ENCODE peak calls at places on chromosomes 13 and 19, in five cellular contexts. M is MM.1S; Z is effector memory CD4-positive, alpha-beta T cell; P is left ventricle myocardium inferior; L is heart left ventricle. K is an unnamed sample. For H3K36me3, the result is how much of the 10 kb centered on the place peaks cover.

GRCh38 chr13:27680465-27680864 is 58.8 kb downstream of the POLR1D start:
- DNase-seq in M (no peak), L (no peak), Z (no peak), P (no peak), K (no peak)

GRCh38 chr19:47209323-47210179 is 21.4 kb downstream of the BBC3 start:
- DNase-seq in P (peak), Z (no peak), L (peak), M (no peak), K (no peak)

GRCh38 chr19:49106648-49107135 is 7.5 kb upstream of the LIN7B start:
- DNase-seq in L (peak), M (peak), P (peak), Z (peak), K (no peak)

GRCh38 chr19:56477429-56478338 is 539 bp upstream of the ZNF667 start:
- DNase-seq in Z (no peak), L (peak), P (peak), M (no peak), K (peak)

GRCh38 chr13:95628488-95628887 is 16.0 kb downstream of the DZIP1 start:
- DNase-seq in Z (no peak), P (no peak), M (no peak), L (no peak), K (no peak)

GRCh38 chr19:35613574-35613973 is 1.0 kb downstream of the HAUS5 start:
- DNase-seq in P (no peak), M (no peak), Z (no peak), L (no peak), K (no peak)

GRCh38 chr19:8938576-8938975 is 71.6 kb downstream of the MUC16 start:
- DNase-seq in P (no peak), L (no peak), Z (no peak), M (no peak), K (no peak)

GRCh38 chr13:60617863-60618733 is 221.1 kb downstream of the TDRD3 start:
- DNase-seq in L (no peak), M (no peak), P (no peak), Z (no peak), K (no peak)

GRCh38 chr13:114049026-114049425 is 75.2 kb upstream of the C13orf46 start:
- DNase-seq in P (no peak), M (peak), L (no peak), Z (peak), K (no peak)

GRCh38 chr13:75675421-75675820 is 39.3 kb downstream of the LMO7 start:
- DNase-seq in P (no peak), L (no peak), Z (no peak), M (no peak), K (no peak)

GRCh38 chr13:20901668-20902437 is 693 bp downstream of the XPO4 start:
- DNase-seq in M (peak), L (peak), Z (no peak), P (peak), K (no peak)

GRCh38 chr19:10407102-10407501 is 3.8 kb upstream of the CDC37 start:
- DNase-seq in Z (no peak), M (no peak), P (no peak), L (no peak), K (no peak)

GRCh38 chr19:48991823-48992570 is 1.1 kb downstream of the GYS1 start:
- DNase-seq in L (peak), P (peak), M (peak), Z (no peak), K (peak)

GRCh38 chr13:87666826-87667225 is 4.3 kb upstream of the SLITRK5 start:
- DNase-seq in P (no peak), M (no peak), L (no peak), Z (no peak), K (no peak)

GRCh38 chr19:55368701-55369563 is 1.3 kb downstream of the IL11 start:
- DNase-seq in Z (no peak), M (no peak), P (no peak), L (no peak), K (no peak)

GRCh38 chr19:47102561-47103135 is 10.9 kb downstream of the ZC3H4 start:
- DNase-seq in L (no peak), Z (no peak), P (no peak), M (no peak), K (no peak)

GRCh38 chr13:74891610-74892009 is 590.4 kb downstream of the TBC1D4 start:
- DNase-seq in M (no peak), Z (no peak), L (no peak), P (no peak), K (no peak)

GRCh38 chr19:52992109-52993004 is 21.4 kb upstream of the ERVV-1 start:
- DNase-seq in P (peak), Z (no peak), M (no peak), L (peak), K (peak)

GRCh38 chr13:27810009-27810408 is 17.7 kb downstream of the GSX1 start:
- DNase-seq in Z (no peak), M (no peak), P (no peak), L (no peak), K (no peak)

GRCh38 chr13:100561599-100562204 is 26.9 kb downstream of the GGACT start:
- DNase-seq in Z (no peak), L (no peak), P (no peak), M (no peak), K (peak)

GRCh38 chr19:56314018-56314583 is 538 bp downstream of the ZSCAN5A start:
- DNase-seq in Z (no peak), P (no peak), M (no peak), L (no peak), K (no peak)

GRCh38 chr13:91464336-91464735 is 65.9 kb downstream of the GPC5 start:
- DNase-seq in Z (no peak), P (no peak), L (no peak), M (no peak), K (no peak)

GRCh38 chr19:14117668-14118164 is at the start of gene PRKACA:
- DNase-seq in Z (peak), P (peak), M (peak), L (peak), K (peak)

GRCh38 chr13:99258946-99259345 is 767 bp upstream of the GPR18 start:
- DNase-seq in Z (no peak), L (no peak), M (peak), P (no peak), K (no peak)
- H3K27ac ChIP-seq in Z (peak), L (no peak), M (no peak), P (no peak), K (no peak)

GRCh38 chr13:47837906-47838305 is 163.2 kb downstream of the SUCLA2 start:
- DNase-seq in M (no peak), L (no peak), P (no peak), Z (no peak), K (no peak)

GRCh38 chr13:47837104-47837880 is 163.8 kb downstream of the SUCLA2 start:
- DNase-seq in P (no peak), M (no peak), L (no peak), Z (no peak), K (no peak)

GRCh38 chr13:47845981-47846380 is 155.1 kb downstream of the SUCLA2 start:
- DNase-seq in M (no peak), Z (no peak), P (no peak), L (no peak), K (no peak)

GRCh38 chr13:47843005-47843404 is 158.1 kb downstream of the SUCLA2 start:
- DNase-seq in P (no peak), Z (no peak), M (no peak), L (no peak), K (no peak)

DNA sequence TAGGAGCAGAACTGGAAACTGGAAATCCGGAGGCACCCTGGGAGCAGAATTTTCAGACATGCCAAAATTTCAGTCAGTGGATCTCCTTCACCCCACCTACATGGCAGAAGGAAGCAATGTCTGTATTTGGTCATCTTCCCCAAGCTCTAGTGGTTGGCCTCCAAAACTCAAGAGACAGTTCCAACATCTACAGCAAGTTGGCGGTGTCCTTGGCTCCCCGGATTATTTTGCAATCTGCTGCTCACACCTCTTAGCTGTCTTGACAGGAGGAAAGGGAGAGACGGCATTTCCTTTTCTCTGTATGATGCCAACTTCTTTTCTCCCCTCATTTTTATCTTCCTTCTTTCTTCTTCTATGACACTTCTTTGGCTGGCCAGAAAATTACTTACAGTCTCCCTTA is 159.9 kb downstream of the SUCLA2 start:
- DNase-seq in M (no peak), Z (no peak), L (no peak), P (no peak), K (no peak)
- H3K36me3 ChIP-seq in M (under half), Z (under half), L (under half), P (under half), K (under half)

GRCh38 chr19:11420894-11421606 is 1.9 kb upstream of the RGL3 start:
- DNase-seq in L (peak), Z (no peak), M (no peak), P (peak), K (no peak)
- H3K4me3 ChIP-seq in L (peak), Z (peak), M (no peak), P (peak), K (peak)

GRCh38 chr13:44331446-44331845 is 42.2 kb upstream of the SERP2 start:
- DNase-seq in P (no peak), M (no peak), Z (no peak), L (no peak), K (no peak)
- H3K27ac ChIP-seq in P (peak), M (no peak), Z (no peak), L (peak), K (peak)

GRCh38 chr19:57546513-57546912 is 13.2 kb downstream of the ZNF550 start:
- DNase-seq in L (no peak), M (no peak), Z (no peak), P (no peak), K (no peak)

GRCh38 chr19:57552432-57552831 is 7.2 kb downstream of the ZNF550 start:
- DNase-seq in Z (no peak), M (no peak), L (no peak), P (no peak), K (no peak)
- H3K36me3 ChIP-seq in Z (half or more), M (under half), L (half or more), P (half or more), K (half or more)

K was measured in tibial artery.